ENCODE peak calls at places on chromosomes 5 and 9, in nine cellular contexts. One of them, this sample, is unnamed.

GRCh38 chr9:2574215-2574614 is 47.4 kb upstream of the VLDLR start:
- DNase-seq in GM20000: no peak
- DNase-seq in left ventricle myocardium inferior: no peak
- DNase-seq in GM10248: no peak
- DNase-seq in CD8-positive, alpha-beta T cell: no peak
- DNase-seq in cardiac muscle cell: no peak
- DNase-seq in pancreas: no peak
- DNase-seq in colonic mucosa: no peak
- DNase-seq in heart left ventricle: no peak
- DNase-seq in this sample: no peak

GRCh38 chr9:116075191-116075590 is 78.4 kb upstream of the PAPPA start:
- DNase-seq in pancreas: no peak
- DNase-seq in GM10248: no peak
- DNase-seq in heart left ventricle: no peak
- DNase-seq in left ventricle myocardium inferior: no peak
- DNase-seq in GM20000: no peak
- DNase-seq in CD8-positive, alpha-beta T cell: no peak
- DNase-seq in cardiac muscle cell: no peak
- DNase-seq in colonic mucosa: no peak
- DNase-seq in this sample: no peak

GRCh38 chr5:142166754-142167153 is 58.2 kb downstream of the NDFIP1 start:
- DNase-seq in left ventricle myocardium inferior: no peak
- DNase-seq in cardiac muscle cell: no peak
- DNase-seq in colonic mucosa: no peak
- DNase-seq in GM10248: no peak
- DNase-seq in heart left ventricle: no peak
- DNase-seq in pancreas: no peak
- DNase-seq in CD8-positive, alpha-beta T cell: no peak
- DNase-seq in GM20000: no peak
- DNase-seq in this sample: no peak

GRCh38 chr5:55897905-55898304 is 46.7 kb downstream of the IL31RA start:
- DNase-seq in cardiac muscle cell: no peak
- DNase-seq in GM20000: no peak
- DNase-seq in GM10248: no peak
- DNase-seq in heart left ventricle: peak
- DNase-seq in pancreas: no peak
- DNase-seq in CD8-positive, alpha-beta T cell: no peak
- DNase-seq in left ventricle myocardium inferior: peak
- DNase-seq in colonic mucosa: no peak
- DNase-seq in this sample: no peak

GRCh38 chr5:88251048-88251711 is 17.5 kb downstream of the TMEM161B start:
- DNase-seq in GM10248: no peak
- DNase-seq in GM20000: no peak
- DNase-seq in left ventricle myocardium inferior: no peak
- DNase-seq in heart left ventricle: no peak
- DNase-seq in CD8-positive, alpha-beta T cell: no peak
- DNase-seq in colonic mucosa: no peak
- DNase-seq in pancreas: no peak
- DNase-seq in cardiac muscle cell: no peak
- DNase-seq in this sample: no peak

GRCh38 chr5:90632799-90633198 is 74.2 kb downstream of the ADGRV1 start:
- DNase-seq in cardiac muscle cell: no peak
- DNase-seq in heart left ventricle: no peak
- DNase-seq in left ventricle myocardium inferior: no peak
- DNase-seq in pancreas: no peak
- DNase-seq in GM20000: no peak
- DNase-seq in colonic mucosa: no peak
- DNase-seq in CD8-positive, alpha-beta T cell: no peak
- DNase-seq in GM10248: no peak
- DNase-seq in this sample: no peak

GRCh38 chr5:42579320-42579719 is 156.1 kb downstream of the GHR start:
- DNase-seq in GM10248: no peak
- DNase-seq in GM20000: no peak
- DNase-seq in cardiac muscle cell: no peak
- DNase-seq in left ventricle myocardium inferior: no peak
- DNase-seq in heart left ventricle: no peak
- DNase-seq in colonic mucosa: no peak
- DNase-seq in CD8-positive, alpha-beta T cell: no peak
- DNase-seq in pancreas: no peak
- DNase-seq in this sample: no peak

GRCh38 chr9:99076483-99077171 is 28.3 kb upstream of the TGFBR1 start:
- DNase-seq in CD8-positive, alpha-beta T cell: peak
- DNase-seq in left ventricle myocardium inferior: no peak
- DNase-seq in GM10248: peak
- DNase-seq in colonic mucosa: no peak
- DNase-seq in pancreas: no peak
- DNase-seq in cardiac muscle cell: no peak
- DNase-seq in heart left ventricle: peak
- DNase-seq in GM20000: no peak
- DNase-seq in this sample: no peak

GRCh38 chr5:22938373-22938772 is 85.2 kb upstream of the CDH12 start:
- DNase-seq in cardiac muscle cell: no peak
- DNase-seq in heart left ventricle: no peak
- DNase-seq in CD8-positive, alpha-beta T cell: no peak
- DNase-seq in GM10248: no peak
- DNase-seq in pancreas: no peak
- DNase-seq in GM20000: no peak
- DNase-seq in colonic mucosa: no peak
- DNase-seq in left ventricle myocardium inferior: no peak
- DNase-seq in this sample: no peak

GRCh38 chr5:16819522-16820167 is 116.4 kb downstream of the MYO10 start:
- DNase-seq in GM10248: no peak
- DNase-seq in CD8-positive, alpha-beta T cell: no peak
- DNase-seq in colonic mucosa: no peak
- DNase-seq in GM20000: no peak
- DNase-seq in cardiac muscle cell: no peak
- DNase-seq in heart left ventricle: no peak
- DNase-seq in left ventricle myocardium inferior: no peak
- DNase-seq in pancreas: no peak
- DNase-seq in this sample: no peak

GRCh38 chr5:124252094-124252750 is 494.2 kb downstream of the ZNF608 start:
- DNase-seq in GM10248: no peak
- DNase-seq in left ventricle myocardium inferior: no peak
- DNase-seq in GM20000: no peak
- DNase-seq in cardiac muscle cell: peak
- DNase-seq in colonic mucosa: no peak
- DNase-seq in heart left ventricle: no peak
- DNase-seq in pancreas: no peak
- DNase-seq in CD8-positive, alpha-beta T cell: no peak
- DNase-seq in this sample: no peak

GRCh38 chr9:93964685-93965084 is 9.5 kb upstream of the BARX1 start:
- DNase-seq in cardiac muscle cell: no peak
- DNase-seq in colonic mucosa: peak
- DNase-seq in heart left ventricle: no peak
- DNase-seq in GM10248: peak
- DNase-seq in CD8-positive, alpha-beta T cell: peak
- DNase-seq in GM20000: peak
- DNase-seq in left ventricle myocardium inferior: no peak
- DNase-seq in pancreas: no peak
- DNase-seq in this sample: no peak

GRCh38 chr9:114737118-114737517 is 55.1 kb upstream of the TEX48 start:
- DNase-seq in CD8-positive, alpha-beta T cell: no peak
- DNase-seq in heart left ventricle: no peak
- DNase-seq in colonic mucosa: no peak
- DNase-seq in pancreas: no peak
- DNase-seq in GM20000: no peak
- DNase-seq in cardiac muscle cell: no peak
- DNase-seq in GM10248: no peak
- DNase-seq in left ventricle myocardium inferior: no peak
- DNase-seq in this sample: no peak

GRCh38 chr5:102483736-102484135 is 15.1 kb downstream of the SLCO6A1 start:
- DNase-seq in left ventricle myocardium inferior: no peak
- DNase-seq in pancreas: no peak
- DNase-seq in cardiac muscle cell: no peak
- DNase-seq in CD8-positive, alpha-beta T cell: no peak
- DNase-seq in colonic mucosa: no peak
- DNase-seq in heart left ventricle: no peak
- DNase-seq in GM10248: no peak
- DNase-seq in GM20000: no peak
- DNase-seq in this sample: no peak

GRCh38 chr5:170251462-170251861 is 18.7 kb downstream of the C5orf58 start:
- DNase-seq in left ventricle myocardium inferior: no peak
- DNase-seq in CD8-positive, alpha-beta T cell: no peak
- DNase-seq in heart left ventricle: no peak
- DNase-seq in colonic mucosa: no peak
- DNase-seq in GM20000: no peak
- DNase-seq in pancreas: no peak
- DNase-seq in cardiac muscle cell: no peak
- DNase-seq in GM10248: no peak
- DNase-seq in this sample: no peak
- TF ChIP-seq CTCF in left ventricle myocardium inferior: no peak
- TF ChIP-seq CTCF in CD8-positive, alpha-beta T cell: no peak
- TF ChIP-seq CTCF in heart left ventricle: no peak
- TF ChIP-seq CTCF in colonic mucosa: no peak
- TF ChIP-seq CTCF in GM20000: no peak
- TF ChIP-seq CTCF in pancreas: no peak
- TF ChIP-seq CTCF in cardiac muscle cell: no peak
- TF ChIP-seq CTCF in GM10248: no peak
- TF ChIP-seq CTCF in this sample: no peak

DNA sequence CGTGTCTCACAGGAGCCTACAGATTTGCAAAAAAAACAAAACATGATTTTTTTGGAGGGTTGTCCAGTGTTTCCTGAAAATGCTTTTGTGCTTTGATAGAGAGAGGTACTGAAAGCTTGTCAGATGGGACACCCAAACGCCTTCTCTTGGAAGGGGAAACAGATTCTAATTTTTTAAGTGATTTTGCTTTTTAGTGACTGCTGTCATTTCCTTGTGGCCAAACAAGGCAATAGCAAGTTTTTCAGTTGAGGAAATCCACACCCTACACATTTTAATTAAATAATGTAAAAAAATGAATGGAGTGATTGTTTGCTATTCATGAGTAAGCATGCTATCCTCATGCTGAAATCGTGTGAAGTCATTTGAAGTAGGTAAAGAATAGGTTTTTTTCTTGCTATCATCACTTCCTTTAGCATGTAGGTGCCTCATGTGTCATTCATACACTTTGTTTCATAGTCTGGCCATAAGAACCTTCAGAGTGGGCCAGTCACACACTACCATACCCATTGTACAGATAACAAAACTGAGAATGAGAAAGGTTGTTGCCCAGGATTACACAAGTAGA is 682.7 kb upstream of the WWC1 start:
- DNase-seq in GM20000: no peak
- DNase-seq in GM10248: no peak
- DNase-seq in heart left ventricle: no peak
- DNase-seq in pancreas: no peak
- DNase-seq in CD8-positive, alpha-beta T cell: no peak
- DNase-seq in left ventricle myocardium inferior: no peak
- DNase-seq in cardiac muscle cell: no peak
- DNase-seq in colonic mucosa: no peak
- DNase-seq in this sample: no peak
- TF ChIP-seq CTCF in GM20000: no peak
- TF ChIP-seq CTCF in GM10248: no peak
- TF ChIP-seq CTCF in heart left ventricle: peak
- TF ChIP-seq CTCF in pancreas: no peak
- TF ChIP-seq CTCF in CD8-positive, alpha-beta T cell: no peak
- TF ChIP-seq CTCF in left ventricle myocardium inferior: no peak
- TF ChIP-seq CTCF in cardiac muscle cell: no peak
- TF ChIP-seq CTCF in colonic mucosa: no peak
- TF ChIP-seq CTCF in this sample: no peak

DNA sequence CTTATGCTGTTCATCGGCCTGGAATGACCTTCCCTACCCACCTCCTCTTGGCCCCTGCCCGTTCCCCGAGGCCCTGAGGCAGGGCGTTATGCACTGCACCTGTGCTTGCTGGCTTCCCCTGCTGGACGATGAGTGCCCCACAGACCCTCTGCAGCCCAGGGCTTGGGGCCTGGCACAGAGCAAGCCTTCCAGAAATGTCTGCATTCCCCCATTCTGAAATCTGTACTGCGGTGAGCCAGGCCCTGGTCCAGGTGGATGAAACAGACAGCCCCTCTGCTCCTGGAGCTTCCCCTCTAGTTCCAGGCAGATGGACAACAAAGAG is 35.0 kb downstream of the UNC5A start:
- DNase-seq in cardiac muscle cell: no peak
- DNase-seq in left ventricle myocardium inferior: no peak
- DNase-seq in CD8-positive, alpha-beta T cell: no peak
- DNase-seq in pancreas: no peak
- DNase-seq in heart left ventricle: no peak
- DNase-seq in GM10248: no peak
- DNase-seq in GM20000: no peak
- DNase-seq in colonic mucosa: no peak
- DNase-seq in this sample: no peak
- TF ChIP-seq CTCF in cardiac muscle cell: no peak
- TF ChIP-seq CTCF in left ventricle myocardium inferior: no peak
- TF ChIP-seq CTCF in CD8-positive, alpha-beta T cell: no peak
- TF ChIP-seq CTCF in pancreas: no peak
- TF ChIP-seq CTCF in heart left ventricle: no peak
- TF ChIP-seq CTCF in GM10248: no peak
- TF ChIP-seq CTCF in GM20000: no peak
- TF ChIP-seq CTCF in colonic mucosa: no peak
- TF ChIP-seq CTCF in this sample: no peak

GRCh38 chr5:175848676-175849075 is 22.7 kb upstream of the CPLX2 start:
- DNase-seq in CD8-positive, alpha-beta T cell: no peak
- DNase-seq in cardiac muscle cell: no peak
- DNase-seq in pancreas: no peak
- DNase-seq in colonic mucosa: no peak
- DNase-seq in heart left ventricle: no peak
- DNase-seq in GM10248: no peak
- DNase-seq in left ventricle myocardium inferior: no peak
- DNase-seq in GM20000: no peak
- DNase-seq in this sample: no peak

GRCh38 chr5:175846332-175846731 is 25.0 kb upstream of the CPLX2 start:
- DNase-seq in CD8-positive, alpha-beta T cell: no peak
- DNase-seq in left ventricle myocardium inferior: no peak
- DNase-seq in heart left ventricle: no peak
- DNase-seq in colonic mucosa: no peak
- DNase-seq in cardiac muscle cell: no peak
- DNase-seq in GM20000: no peak
- DNase-seq in GM10248: no peak
- DNase-seq in pancreas: no peak
- DNase-seq in this sample: no peak

GRCh38 chr5:175849153-175849552 is 22.2 kb upstream of the CPLX2 start:
- DNase-seq in pancreas: no peak
- DNase-seq in CD8-positive, alpha-beta T cell: no peak
- DNase-seq in left ventricle myocardium inferior: no peak
- DNase-seq in colonic mucosa: no peak
- DNase-seq in GM20000: no peak
- DNase-seq in heart left ventricle: no peak
- DNase-seq in cardiac muscle cell: no peak
- DNase-seq in GM10248: no peak
- DNase-seq in this sample: no peak

GRCh38 chr5:175847061-175847460 is 24.3 kb upstream of the CPLX2 start:
- DNase-seq in pancreas: no peak
- DNase-seq in GM20000: no peak
- DNase-seq in cardiac muscle cell: no peak
- DNase-seq in left ventricle myocardium inferior: no peak
- DNase-seq in CD8-positive, alpha-beta T cell: no peak
- DNase-seq in colonic mucosa: no peak
- DNase-seq in heart left ventricle: no peak
- DNase-seq in GM10248: no peak
- DNase-seq in this sample: no peak

DNA sequence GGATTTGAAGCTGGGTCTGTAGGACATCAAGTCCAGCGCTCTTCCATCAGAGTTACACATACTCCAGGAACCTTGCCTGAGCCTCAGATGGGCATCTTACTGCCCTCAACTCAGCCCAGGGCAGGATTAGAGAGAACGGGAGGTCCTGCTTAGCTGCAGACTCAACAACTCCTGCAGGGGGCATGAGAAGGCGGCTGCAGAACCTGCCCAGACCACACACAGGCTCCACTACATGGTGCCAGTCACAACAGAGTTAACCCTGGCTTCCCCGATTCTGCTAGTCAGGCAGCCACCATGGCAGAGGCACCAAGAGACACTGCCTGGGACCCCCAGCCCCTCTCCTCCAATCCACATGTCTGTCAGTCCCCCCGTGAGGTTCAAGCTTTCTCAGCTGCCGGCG is 23.9 kb upstream of the CPLX2 start:
- DNase-seq in CD8-positive, alpha-beta T cell: no peak
- DNase-seq in GM10248: peak
- DNase-seq in pancreas: no peak
- DNase-seq in left ventricle myocardium inferior: no peak
- DNase-seq in GM20000: no peak
- DNase-seq in cardiac muscle cell: peak
- DNase-seq in colonic mucosa: no peak
- DNase-seq in heart left ventricle: no peak
- DNase-seq in this sample: no peak
- TF ChIP-seq CTCF in CD8-positive, alpha-beta T cell: no peak
- TF ChIP-seq CTCF in GM10248: no peak
- TF ChIP-seq CTCF in pancreas: no peak
- TF ChIP-seq CTCF in left ventricle myocardium inferior: peak
- TF ChIP-seq CTCF in GM20000: no peak
- TF ChIP-seq CTCF in cardiac muscle cell: no peak
- TF ChIP-seq CTCF in colonic mucosa: no peak
- TF ChIP-seq CTCF in heart left ventricle: no peak
- TF ChIP-seq CTCF in this sample: no peak